ENCODE peak calls at places on chromosomes 7 and 10, in six cellular contexts. P is thoracic aorta, U is left ventricle myocardium inferior, Q is mammary epithelial cell, S is lower lobe of right lung, A is upper lobe of left lung. N is an unnamed sample.
A peak's percentile ranks its signal among the peaks of the same experiment; 100 is the strongest.

GRCh38 chr7:30932562-30932961 is 20.9 kb downstream of the AQP1 start:
- DNase-seq in P (no peak), U (no peak), Q (no peak), S (peak; percentile 33), A (no peak), N (no peak)

GRCh38 chr10:51459476-51459875 is 239.9 kb downstream of the CSTF2T start:
- DNase-seq in P (no peak), U (no peak), Q (no peak), S (no peak), A (no peak), N (no peak)

GRCh38 chr7:95718556-95719410 is 53.6 kb upstream of the DYNC1I1 start:
- DNase-seq in P (no peak), U (no peak), Q (no peak), S (no peak), A (no peak), N (no peak)

GRCh38 chr10:33189373-33189772 is 145.1 kb downstream of the NRP1 start:
- DNase-seq in P (no peak), U (no peak), Q (no peak), S (no peak), A (no peak), N (no peak)

GRCh38 chr7:84176716-84177115 is 17.9 kb downstream of the SEMA3A start:
- DNase-seq in P (no peak), U (no peak), Q (peak; percentile 15), S (no peak), A (no peak), N (no peak)

GRCh38 chr7:8197994-8198698 is 63.8 kb downstream of the ICA1 start:
- DNase-seq in P (no peak), U (no peak), Q (no peak), S (no peak), A (no peak), N (no peak)

GRCh38 chr10:103458720-103459119 is at the start of gene CALHM1:
- DNase-seq in P (no peak), U (no peak), Q (no peak), S (no peak), A (no peak), N (no peak)

GRCh38 chr7:69534461-69535041 is 63.7 kb upstream of the AUTS2 start:
- DNase-seq in P (no peak), U (no peak), Q (no peak), S (no peak), A (no peak), N (no peak)

GRCh38 chr10:98135222-98135899 is 904 bp downstream of the R3HCC1L start:
- DNase-seq in P (no peak), U (no peak), Q (no peak), S (no peak), A (no peak), N (no peak)

GRCh38 chr7:117112640-117113039 is 159.3 kb downstream of the ST7 start:
- DNase-seq in P (no peak), U (no peak), Q (no peak), S (no peak), A (no peak), N (no peak)

GRCh38 chr10:101291254-101292193 is 62.3 kb upstream of the LBX1 start:
- DNase-seq in P (no peak), U (peak; percentile 63), Q (no peak), S (peak; percentile 59), A (peak; percentile 26), N (peak; percentile 28)

GRCh38 chr7:45506059-45506458 is 68.1 kb upstream of the ADCY1 start:
- DNase-seq in P (no peak), U (no peak), Q (no peak), S (no peak), A (no peak), N (no peak)

GRCh38 chr7:20440472-20441105 is 109.9 kb downstream of the ITGB8 start:
- DNase-seq in P (no peak), U (no peak), Q (no peak), S (no peak), A (no peak), N (no peak)

GRCh38 chr7:2820508-2820934 is 23.6 kb downstream of the GNA12 start:
- DNase-seq in P (peak; percentile 68), U (peak; percentile 67), Q (peak; percentile 96), S (peak; percentile 81), A (peak; percentile 89), N (peak; percentile 84)

GRCh38 chr10:59779656-59780521 is 26.6 kb upstream of the MRLN start:
- DNase-seq in P (no peak), U (no peak), Q (no peak), S (no peak), A (no peak), N (no peak)

GRCh38 chr7:63046612-63047011 is 952.0 kb upstream of the ZNF722 start:
- DNase-seq in P (no peak), U (no peak), Q (no peak), S (no peak), A (no peak), N (no peak)

GRCh38 chr7:17236603-17237002 is 61.8 kb upstream of the AHR start:
- DNase-seq in P (no peak), U (no peak), Q (peak; percentile 44), S (no peak), A (no peak), N (no peak)

GRCh38 chr10:15817407-15818046 is 42.8 kb downstream of the MINDY3 start:
- DNase-seq in P (no peak), U (no peak), Q (no peak), S (no peak), A (no peak), N (no peak)

GRCh38 chr10:12121673-12122072 is 7.8 kb upstream of the SEC61A2 start:
- DNase-seq in P (no peak), U (no peak), Q (no peak), S (no peak), A (no peak), N (no peak)

GRCh38 chr7:18896343-18896975 is 221.0 kb downstream of the TWIST1 start:
- DNase-seq in P (no peak), U (no peak), Q (no peak), S (no peak), A (no peak), N (no peak)

GRCh38 chr7:11168622-11169170 is 195.0 kb downstream of the PHF14 start:
- DNase-seq in P (no peak), U (no peak), Q (no peak), S (no peak), A (no peak), N (no peak)

GRCh38 chr7:11166051-11166450 is 192.4 kb downstream of the PHF14 start:
- DNase-seq in P (no peak), U (no peak), Q (no peak), S (no peak), A (no peak), N (no peak)

GRCh38 chr7:11171569-11172192 is 198.0 kb downstream of the PHF14 start:
- DNase-seq in P (no peak), U (no peak), Q (no peak), S (no peak), A (no peak), N (no peak)

GRCh38 chr7:11170160-11170559 is 196.5 kb downstream of the PHF14 start:
- DNase-seq in P (no peak), U (no peak), Q (no peak), S (no peak), A (no peak), N (no peak)

DNA sequence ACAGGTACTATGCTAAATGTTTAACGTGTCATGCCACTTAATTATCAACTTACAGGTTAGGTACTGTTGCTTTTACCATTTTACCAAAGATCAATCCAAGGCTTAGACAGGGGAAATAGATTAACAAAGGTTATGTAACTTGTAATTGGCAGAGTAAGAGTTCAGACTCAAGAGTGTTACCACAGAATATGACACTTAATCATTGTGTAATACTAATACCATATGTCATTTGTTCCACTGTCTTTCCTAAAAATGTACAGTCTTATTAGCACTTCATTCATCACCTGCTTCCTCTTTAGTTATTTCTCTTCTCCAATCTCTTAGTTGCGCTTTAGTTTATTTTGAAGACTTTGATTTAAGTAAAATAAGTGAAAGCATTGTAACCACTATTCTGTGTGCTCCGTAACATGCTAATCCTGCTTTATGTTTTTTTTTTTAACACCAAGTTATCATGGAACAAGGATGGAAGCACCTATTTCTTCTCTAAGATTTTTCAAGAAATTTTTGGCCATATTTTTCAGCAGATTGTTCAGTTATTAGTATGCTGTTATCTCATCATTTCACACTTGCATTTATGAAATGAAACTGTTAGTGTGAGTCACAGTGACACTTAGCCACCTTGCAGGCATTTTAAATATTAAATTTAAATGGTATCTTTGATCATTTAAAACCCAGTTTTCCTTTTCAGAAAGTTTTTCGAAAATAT is 197.3 kb downstream of the PHF14 start:
- DNase-seq in P (no peak), U (no peak), Q (no peak), S (no peak), A (no peak), N (no peak)
- H3K4me3 ChIP-seq in P (no peak overlapping the region), U (no peak overlapping the region), Q (no peak overlapping the region), S (no peak overlapping the region), A (no peak overlapping the region), N (no peak overlapping the region)

DNA sequence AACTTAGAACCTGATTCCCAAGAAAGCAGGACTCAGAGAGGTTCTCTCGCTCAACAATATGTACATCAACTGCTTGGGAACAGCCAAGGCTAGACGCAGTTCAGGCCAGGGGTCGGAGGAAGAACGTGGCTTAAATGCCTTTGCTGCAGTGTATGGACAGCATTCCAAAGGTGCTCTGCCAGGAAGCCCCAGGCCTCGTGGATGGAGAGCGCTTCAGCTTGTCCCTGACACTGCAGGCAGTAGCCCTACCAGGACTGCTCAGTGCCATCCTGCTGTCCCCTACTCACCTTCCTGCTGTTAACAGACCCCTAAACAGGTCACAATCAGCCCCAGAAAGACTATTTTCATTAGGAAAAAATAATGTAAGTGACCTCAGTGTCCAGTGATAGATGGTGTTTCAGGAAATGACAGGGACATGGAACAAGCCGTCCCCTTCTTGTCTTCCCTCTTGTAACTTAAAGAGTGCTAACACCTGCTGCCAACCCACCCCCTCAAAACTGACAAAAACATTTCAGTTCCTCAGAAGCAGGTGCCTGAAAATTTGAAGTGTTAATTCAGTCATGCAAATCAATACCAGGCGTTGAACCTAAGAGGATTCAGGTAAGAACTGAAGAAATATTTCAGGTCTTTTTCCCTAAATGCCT is 16.5 kb downstream of the CREB3L2 start:
- DNase-seq in P (no peak), U (no peak), Q (no peak), S (no peak), A (no peak), N (no peak)
- H3K4me1 ChIP-seq in P (peaks cover 100% of the 10 kb centered on the region), U (peaks cover 96% of the 10 kb centered on the region), Q (peaks cover 42% of the 10 kb centered on the region), S (peaks cover 86% of the 10 kb centered on the region), A (peaks cover 66% of the 10 kb centered on the region), N (peaks cover 44% of the 10 kb centered on the region)

DNA sequence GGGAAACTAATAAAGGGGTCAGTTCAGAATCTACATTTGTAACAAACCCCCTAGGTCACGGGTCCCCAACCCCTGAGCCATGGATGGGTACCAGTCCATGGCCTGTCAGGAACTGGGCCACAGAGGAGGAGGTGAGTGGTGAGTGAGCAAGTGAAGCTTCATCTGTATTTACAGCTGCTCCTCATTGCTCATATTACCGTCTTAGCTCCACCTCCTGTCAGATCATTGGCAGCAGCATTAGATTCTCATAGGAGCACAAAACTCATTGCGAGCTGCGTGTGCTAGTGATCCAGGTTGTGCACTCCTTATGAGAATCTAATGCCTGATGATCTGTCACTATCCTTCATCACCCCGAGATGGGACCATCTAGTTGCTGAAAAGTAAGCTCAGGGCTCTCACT is 88.4 kb upstream of the MPP7 start:
- DNase-seq in P (no peak), U (no peak), Q (no peak), S (no peak), A (no peak), N (no peak)
- H3K4me3 ChIP-seq in P (no peak overlapping the region), U (no peak overlapping the region), Q (no peak overlapping the region), S (no peak overlapping the region), A (no peak overlapping the region), N (no peak overlapping the region)

GRCh38 chr10:124644771-124645170 is 99.4 kb downstream of the FAM53B start:
- DNase-seq in P (no peak), U (no peak), Q (no peak), S (no peak), A (no peak), N (no peak)
- H3K4me1 ChIP-seq in P (peaks cover 69% of the 10 kb centered on the region), U (peaks cover 100% of the 10 kb centered on the region), Q (peaks cover 47% of the 10 kb centered on the region), S (peaks cover 98% of the 10 kb centered on the region), A (peaks cover 83% of the 10 kb centered on the region), N (peaks cover 88% of the 10 kb centered on the region)

GRCh38 chr10:1608408-1609037 is 128.8 kb downstream of the ADARB2 start:
- DNase-seq in P (no peak), U (no peak), Q (no peak), S (no peak), A (no peak), N (no peak)
- H3K4me3 ChIP-seq in P (no peak overlapping the region), U (peak overlapping the region; percentile 10), Q (no peak overlapping the region), S (no peak overlapping the region), A (no peak overlapping the region), N (no peak overlapping the region)

N was measured in gastrocnemius medialis.